ENCODE peak calls at places on chromosome 15, in four cellular contexts. O, Y, S and H are unnamed samples.

GRCh38 chr15:64825081-64825430 is 391 bp downstream of the PIF1 start:
- DNase-seq in S (no peak), O (no peak), Y (no peak), H (no peak)

GRCh38 chr15:34514251-34514760 is 69.1 kb downstream of the GOLGA8B start:
- DNase-seq in O (no peak), Y (peak; percentile 63), S (no peak), H (peak; percentile 76)

GRCh38 chr15:98002419-98002818 is 41.9 kb downstream of the ARRDC4 start:
- DNase-seq in S (no peak), Y (no peak), O (no peak), H (no peak)

GRCh38 chr15:85033148-85033547 is 51.5 kb downstream of the PDE8A start:
- DNase-seq in O (no peak), Y (no peak), S (no peak), H (no peak)

GRCh38 chr15:54840999-54841398 is 355.7 kb downstream of the RSL24D1 start:
- DNase-seq in S (no peak), O (no peak), Y (no peak), H (no peak)

GRCh38 chr15:100276519-100276918 is 65.3 kb downstream of the ADAMTS17 start:
- DNase-seq in O (no peak), S (no peak), Y (no peak), H (no peak)

GRCh38 chr15:48147358-48147757 is 26.6 kb downstream of the SLC24A5 start:
- DNase-seq in Y (no peak), S (no peak), O (no peak), H (no peak)

GRCh38 chr15:31254431-31255175 is 72.0 kb upstream of the KLF13 start:
- DNase-seq in S (no peak), O (no peak), Y (no peak), H (no peak)

GRCh38 chr15:40906947-40907802 is 12.9 kb downstream of the VPS18 start:
- DNase-seq in O (no peak), S (peak; percentile 46), Y (peak; percentile 68), H (no peak)

GRCh38 chr15:41416162-41416741 is 643 bp upstream of the RTF1 start:
- DNase-seq in Y (no peak), S (no peak), O (peak; percentile 59), H (no peak)

GRCh38 chr15:88467935-88468528 is 524 bp downstream of the MRPS11 start:
- DNase-seq in Y (no peak), S (no peak), O (no peak), H (no peak)

GRCh38 chr15:22974745-22975144 is 5.4 kb downstream of the CYFIP1 start:
- DNase-seq in S (no peak), Y (no peak), O (peak; percentile 34), H (no peak)

GRCh38 chr15:73981761-73982222 is 10.3 kb downstream of the STOML1 start:
- DNase-seq in Y (no peak), O (no peak), S (no peak), H (no peak)

GRCh38 chr15:51077565-51078153 is 17.0 kb downstream of the TNFAIP8L3 start:
- DNase-seq in S (peak; percentile 4), Y (peak; percentile 71), O (no peak), H (peak; percentile 84)

GRCh38 chr15:75904241-75904631 is 558 bp downstream of the FBXO22 start:
- DNase-seq in O (no peak), Y (peak; percentile 21), S (no peak), H (peak; percentile 60)

GRCh38 chr15:57605491-57605890 is 13.8 kb downstream of the MYZAP start:
- DNase-seq in Y (no peak), O (no peak), S (no peak), H (no peak)

GRCh38 chr15:87976552-87976951 is 280.0 kb downstream of the NTRK3 start:
- DNase-seq in Y (no peak), S (no peak), O (no peak), H (no peak)

GRCh38 chr15:66865622-66866611 is 163.9 kb downstream of the SMAD6 start:
- DNase-seq in Y (no peak), O (no peak), S (no peak), H (peak; percentile 69)

GRCh38 chr15:101250331-101250730 is 1.5 kb downstream of the CHSY1 start:
- DNase-seq in S (no peak), O (no peak), Y (no peak), H (no peak)

GRCh38 chr15:94692697-94693096 is 461.3 kb downstream of the MCTP2 start:
- DNase-seq in Y (no peak), O (no peak), S (no peak), H (no peak)

GRCh38 chr15:64583519-64583918 is 123.1 kb downstream of the ZNF609 start:
- DNase-seq in Y (no peak), S (no peak), O (no peak), H (no peak)

GRCh38 chr15:68789921-68790575 is 30.6 kb downstream of the ANP32A start:
- DNase-seq in Y (peak; percentile 18), S (no peak), O (no peak), H (no peak)